ENCODE peak calls at places on chromosomes 2 and 18, in four cellular contexts. I is A549, Z is retinal pigment epithelial cell, D is thoracic aorta. J is an unnamed sample.

GRCh38 chr2:132974477-132975050 is 304.6 kb upstream of the LYPD1 start:
- DNase-seq in I (no peak), D (no peak), Z (no peak), J (no peak)

GRCh38 chr2:122451040-122451439 is 695.6 kb downstream of the TSN start:
- DNase-seq in Z (no peak), D (no peak), I (no peak), J (no peak)

GRCh38 chr2:160666019-160666676 is 172.5 kb upstream of the RBMS1 start:
- DNase-seq in Z (peak), D (no peak), I (peak), J (peak)

GRCh38 chr2:8653485-8653884 is 28.4 kb upstream of the ID2 start:
- DNase-seq in D (no peak), I (no peak), Z (no peak), J (no peak)

GRCh38 chr2:238128061-238129040 is 10.1 kb upstream of the KLHL30 start:
- DNase-seq in D (no peak), I (no peak), Z (no peak), J (no peak)

GRCh38 chr2:128032092-128032491 is 4.2 kb upstream of the SAP130 start:
- DNase-seq in D (no peak), I (no peak), Z (no peak), J (no peak)

GRCh38 chr2:199485732-199486335 is 28.1 kb upstream of the SATB2 start:
- DNase-seq in Z (peak), I (peak), D (no peak), J (no peak)

GRCh38 chr2:169476459-169476858 is 2.8 kb upstream of the BBS5 start:
- DNase-seq in Z (peak), I (no peak), D (no peak), J (no peak)

GRCh38 chr2:47334356-47335136 is 68.4 kb upstream of the MSH2 start:
- DNase-seq in D (no peak), I (no peak), Z (no peak), J (no peak)

GRCh38 chr2:156338578-156338977 is 6.1 kb upstream of the NR4A2 start:
- DNase-seq in D (no peak), I (no peak), Z (no peak), J (no peak)

GRCh38 chr18:24982831-24983230 is 369.1 kb downstream of the ZNF521 start:
- DNase-seq in D (no peak), Z (no peak), I (no peak), J (no peak)

GRCh38 chr2:237081596-237081995 is 4.1 kb upstream of the COPS8 start:
- DNase-seq in D (no peak), Z (no peak), I (no peak), J (no peak)

GRCh38 chr18:11518788-11519685 is 90.4 kb upstream of the SLC35G4 start:
- DNase-seq in Z (no peak), D (no peak), I (peak), J (no peak)

GRCh38 chr2:240463274-240463865 is 27.9 kb downstream of the GPC1 start:
- DNase-seq in D (peak), Z (no peak), I (no peak), J (no peak)

GRCh38 chr18:55968550-55968949 is 380.6 kb upstream of the TCF4 start:
- DNase-seq in I (no peak), Z (no peak), D (no peak), J (no peak)

GRCh38 chr2:170842785-170843184 is 26.1 kb downstream of the GAD1 start:
- DNase-seq in Z (no peak), I (no peak), D (no peak), J (no peak)

GRCh38 chr18:8359481-8359880 is 249.8 kb upstream of the RAB12 start:
- DNase-seq in D (no peak), I (no peak), Z (no peak), J (no peak)

GRCh38 chr2:75194184-75194868 is 5.0 kb downstream of the TACR1 start:
- DNase-seq in I (no peak), Z (no peak), D (no peak), J (no peak)

GRCh38 chr2:6512584-6512983 is 353.1 kb downstream of the CMPK2 start:
- DNase-seq in D (no peak), I (no peak), Z (no peak), J (no peak)

GRCh38 chr2:208326016-208326415 is 60.0 kb downstream of the PIKFYVE start:
- DNase-seq in D (no peak), Z (no peak), I (no peak), J (no peak)

GRCh38 chr2:119198267-119198840 is 25.3 kb upstream of the STEAP3 start:
- DNase-seq in D (no peak), I (no peak), Z (no peak), J (no peak)
- H3K4me3 ChIP-seq in D (no peak), I (no peak), Z (no peak), J (no peak)

GRCh38 chr2:144446136-144446535 is 73.8 kb downstream of the ZEB2 start:
- DNase-seq in D (no peak), I (no peak), Z (no peak), J (no peak)

GRCh38 chr2:144445196-144445595 is 74.7 kb downstream of the ZEB2 start:
- DNase-seq in D (no peak), Z (no peak), I (no peak), J (no peak)

GRCh38 chr2:144443837-144444236 is 76.1 kb downstream of the ZEB2 start:
- DNase-seq in D (no peak), I (no peak), Z (no peak), J (no peak)

GRCh38 chr2:144441711-144442141 is 78.2 kb downstream of the ZEB2 start:
- DNase-seq in D (no peak), Z (no peak), I (no peak), J (no peak)

GRCh38 chr2:144444418-144444817 is 75.5 kb downstream of the ZEB2 start:
- DNase-seq in D (no peak), Z (no peak), I (no peak), J (no peak)
- H3K4me3 ChIP-seq in D (peak), Z (no peak), I (no peak), J (no peak)

DNA sequence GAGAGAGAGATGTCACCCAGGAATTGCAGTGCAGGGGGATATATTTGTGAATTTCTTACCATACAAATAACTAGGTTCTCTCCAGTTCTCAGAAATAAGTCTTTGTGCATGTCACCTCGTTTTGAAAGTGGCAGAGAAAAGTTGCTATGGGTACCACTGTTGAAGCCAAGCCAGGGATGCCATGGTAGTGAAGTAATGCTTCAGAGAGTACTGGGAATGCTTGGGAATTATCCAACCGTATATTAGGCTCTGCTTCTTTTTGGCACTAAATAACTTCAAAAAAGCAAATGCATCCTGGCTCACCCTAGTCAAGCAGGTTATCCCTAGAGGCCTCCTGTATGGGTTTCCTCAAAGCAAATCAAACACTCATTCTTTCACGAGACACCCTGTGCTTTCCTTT is 50.7 kb upstream of the DDX18 start:
- DNase-seq in I (no peak), Z (peak), D (no peak), J (peak)
- H3K4me3 ChIP-seq in I (no peak), Z (no peak), D (no peak), J (no peak)

GRCh38 chr18:68083131-68083530 is 566.6 kb upstream of the DSEL start:
- DNase-seq in I (no peak), D (no peak), Z (peak), J (peak)

GRCh38 chr18:68085251-68085650 is 568.7 kb upstream of the DSEL start:
- DNase-seq in D (no peak), Z (no peak), I (no peak), J (no peak)

DNA sequence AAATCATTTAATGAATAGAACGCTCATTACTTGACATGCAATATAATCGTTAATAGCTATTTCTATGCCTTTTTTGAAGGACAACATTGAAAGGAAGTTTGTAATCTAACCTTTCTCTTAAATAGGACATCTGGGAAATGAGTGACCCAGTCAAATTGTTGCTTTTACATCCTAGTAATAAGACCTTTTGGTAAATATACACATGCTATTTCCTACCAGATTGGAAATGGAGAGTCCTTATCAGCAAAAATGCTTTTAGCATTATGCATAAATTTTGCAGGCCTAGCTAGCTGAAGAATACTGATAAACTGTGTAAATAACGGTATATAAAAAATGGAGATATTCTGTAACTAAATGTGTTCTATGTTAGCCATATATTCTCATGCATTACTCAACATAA is 567.3 kb upstream of the DSEL start:
- DNase-seq in Z (no peak), I (no peak), D (no peak), J (no peak)
- H3K4me3 ChIP-seq in Z (no peak), I (no peak), D (no peak), J (no peak)

GRCh38 chr18:3453540-3454364 is 3.8 kb downstream of the TGIF1 start:
- DNase-seq in D (peak), Z (no peak), I (no peak), J (no peak)

GRCh38 chr18:3454365-3455089 is 4.6 kb downstream of the TGIF1 start:
- DNase-seq in I (no peak), Z (peak), D (no peak), J (no peak)

GRCh38 chr18:3455938-3456685 is 6.1 kb downstream of the TGIF1 start:
- DNase-seq in D (no peak), I (no peak), Z (no peak), J (peak)

GRCh38 chr18:3456686-3457069 is 6.7 kb downstream of the TGIF1 start:
- DNase-seq in I (no peak), Z (no peak), D (no peak), J (peak)

GRCh38 chr18:3455090-3455640 is 5.2 kb downstream of the TGIF1 start:
- DNase-seq in I (no peak), D (no peak), Z (no peak), J (no peak)
- H3K4me3 ChIP-seq in I (peak), D (peak), Z (peak), J (peak)

J was measured in epithelial cell of proximal tubule.